ENCODE peak calls at places on chromosome 22, in seven cellular contexts. One of them, this sample, is unnamed.

GRCh38 chr22:33875316-33875715 is 45.0 kb downstream of the LARGE1 start:
- DNase-seq in H54: no peak
- DNase-seq in HCT116: no peak
- DNase-seq in transverse colon: no peak
- DNase-seq in heart left ventricle: no peak
- DNase-seq in NB4: no peak
- DNase-seq in body of pancreas: no peak
- DNase-seq in this sample: no peak

GRCh38 chr22:48253573-48253972 is 1491.1 kb downstream of the TBC1D22A start:
- DNase-seq in HCT116: no peak
- DNase-seq in NB4: no peak
- DNase-seq in transverse colon: no peak
- DNase-seq in H54: no peak
- DNase-seq in heart left ventricle: no peak
- DNase-seq in body of pancreas: no peak
- DNase-seq in this sample: no peak

GRCh38 chr22:24414523-24414922 is 12.9 kb upstream of the ADORA2A start:
- DNase-seq in body of pancreas: no peak
- DNase-seq in H54: no peak
- DNase-seq in NB4: no peak
- DNase-seq in heart left ventricle: peak
- DNase-seq in HCT116: no peak
- DNase-seq in transverse colon: no peak
- DNase-seq in this sample: no peak

GRCh38 chr22:29073618-29074275 is 912 bp downstream of the KREMEN1 start:
- DNase-seq in H54: no peak
- DNase-seq in heart left ventricle: peak
- DNase-seq in transverse colon: peak
- DNase-seq in NB4: peak
- DNase-seq in HCT116: no peak
- DNase-seq in body of pancreas: peak
- DNase-seq in this sample: peak

GRCh38 chr22:46173152-46173551 is 22.8 kb downstream of the PPARA start:
- DNase-seq in H54: no peak
- DNase-seq in HCT116: no peak
- DNase-seq in heart left ventricle: no peak
- DNase-seq in body of pancreas: no peak
- DNase-seq in transverse colon: no peak
- DNase-seq in NB4: no peak
- DNase-seq in this sample: no peak

GRCh38 chr22:36182056-36182455 is 19.6 kb downstream of the APOL4 start:
- DNase-seq in heart left ventricle: no peak
- DNase-seq in NB4: no peak
- DNase-seq in HCT116: no peak
- DNase-seq in transverse colon: no peak
- DNase-seq in body of pancreas: no peak
- DNase-seq in H54: no peak
- DNase-seq in this sample: peak

GRCh38 chr22:28802595-28803087 is 2.3 kb upstream of the XBP1 start:
- DNase-seq in NB4: peak
- DNase-seq in body of pancreas: no peak
- DNase-seq in HCT116: no peak
- DNase-seq in heart left ventricle: no peak
- DNase-seq in H54: no peak
- DNase-seq in transverse colon: no peak
- DNase-seq in this sample: peak

GRCh38 chr22:32765117-32765618 is 36.3 kb upstream of the TIMP3 start:
- DNase-seq in H54: no peak
- DNase-seq in body of pancreas: no peak
- DNase-seq in HCT116: no peak
- DNase-seq in heart left ventricle: no peak
- DNase-seq in transverse colon: no peak
- DNase-seq in NB4: no peak
- DNase-seq in this sample: no peak

GRCh38 chr22:39351689-39352214 is 2.0 kb downstream of the SYNGR1 start:
- DNase-seq in HCT116: no peak
- DNase-seq in H54: no peak
- DNase-seq in NB4: peak
- DNase-seq in transverse colon: no peak
- DNase-seq in body of pancreas: no peak
- DNase-seq in heart left ventricle: no peak
- DNase-seq in this sample: no peak

GRCh38 chr22:46390105-46390651 is 54.7 kb downstream of the TRMU start:
- DNase-seq in transverse colon: no peak
- DNase-seq in body of pancreas: no peak
- DNase-seq in H54: no peak
- DNase-seq in NB4: no peak
- DNase-seq in HCT116: no peak
- DNase-seq in heart left ventricle: no peak
- DNase-seq in this sample: no peak

GRCh38 chr22:17772963-17773605 is 1.2 kb downstream of the BID start:
- DNase-seq in NB4: peak
- DNase-seq in body of pancreas: no peak
- DNase-seq in heart left ventricle: no peak
- DNase-seq in transverse colon: no peak
- DNase-seq in H54: peak
- DNase-seq in HCT116: no peak
- DNase-seq in this sample: no peak

GRCh38 chr22:28813772-28814518 is 13.6 kb upstream of the XBP1 start:
- DNase-seq in NB4: peak
- DNase-seq in body of pancreas: peak
- DNase-seq in HCT116: no peak
- DNase-seq in H54: no peak
- DNase-seq in transverse colon: peak
- DNase-seq in heart left ventricle: no peak
- DNase-seq in this sample: no peak

GRCh38 chr22:46104170-46104880 is 46.0 kb upstream of the PPARA start:
- DNase-seq in transverse colon: no peak
- DNase-seq in body of pancreas: peak
- DNase-seq in NB4: no peak
- DNase-seq in H54: no peak
- DNase-seq in HCT116: no peak
- DNase-seq in heart left ventricle: peak
- DNase-seq in this sample: no peak

GRCh38 chr22:17429516-17429915 is 60.3 kb downstream of the CECR2 start:
- DNase-seq in transverse colon: no peak
- DNase-seq in heart left ventricle: no peak
- DNase-seq in H54: no peak
- DNase-seq in body of pancreas: no peak
- DNase-seq in NB4: peak
- DNase-seq in HCT116: no peak
- DNase-seq in this sample: no peak

DNA sequence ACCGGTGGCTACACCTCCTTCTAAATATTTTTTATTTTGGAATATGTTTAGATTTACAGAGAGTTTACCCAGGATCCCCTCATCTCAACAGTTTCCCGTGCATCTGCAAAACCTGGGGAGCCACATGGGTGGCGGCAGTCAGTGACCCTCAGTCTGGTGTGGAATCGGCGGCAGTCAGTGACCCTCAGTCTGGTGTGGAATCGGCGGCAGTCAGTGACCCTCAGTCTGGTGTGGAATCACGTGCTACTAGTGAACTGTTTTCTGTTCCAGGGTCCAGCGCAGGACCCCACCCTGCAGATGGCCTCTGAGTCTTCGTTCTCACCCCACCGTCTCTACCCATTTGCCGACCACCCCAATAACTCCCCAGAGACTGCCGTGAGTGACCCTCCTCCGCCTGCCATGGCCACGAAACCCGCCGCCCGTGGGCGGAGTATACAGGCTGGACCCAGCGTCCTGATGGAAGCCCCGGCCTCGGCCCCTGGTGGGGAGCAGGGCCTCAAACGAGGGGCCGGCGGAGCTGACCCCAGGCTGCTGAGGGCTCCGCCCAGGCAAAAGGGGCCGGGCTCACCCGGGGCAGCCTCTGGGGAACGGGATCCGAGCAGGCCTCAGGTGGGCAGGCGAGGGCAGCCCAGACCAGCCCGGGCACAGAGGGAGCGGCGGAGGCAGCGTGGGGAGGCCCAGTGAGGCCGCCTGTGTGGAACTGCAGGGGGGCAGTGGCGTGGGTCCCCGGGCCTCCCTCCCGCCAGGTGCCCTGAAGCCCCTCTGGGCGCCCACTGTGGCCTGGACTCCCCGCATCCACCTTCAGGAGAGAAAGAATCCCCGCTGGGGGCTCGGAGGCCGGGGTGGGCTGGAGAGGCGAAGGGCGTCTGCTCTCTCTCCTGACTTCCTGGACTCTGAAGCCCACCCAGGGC is 2.5 kb downstream of the IL17REL start:
- DNase-seq in NB4: no peak
- DNase-seq in body of pancreas: peak
- DNase-seq in heart left ventricle: no peak
- DNase-seq in H54: no peak
- DNase-seq in HCT116: no peak
- DNase-seq in transverse colon: peak
- DNase-seq in this sample: no peak
- TF ChIP-seq POLR2A in NB4: no peak
- TF ChIP-seq POLR2A in body of pancreas: no peak
- TF ChIP-seq POLR2A in heart left ventricle: no peak
- TF ChIP-seq POLR2A in H54: no peak
- TF ChIP-seq POLR2A in HCT116: no peak
- TF ChIP-seq POLR2A in transverse colon: no peak
- TF ChIP-seq POLR2A in this sample: no peak

DNA sequence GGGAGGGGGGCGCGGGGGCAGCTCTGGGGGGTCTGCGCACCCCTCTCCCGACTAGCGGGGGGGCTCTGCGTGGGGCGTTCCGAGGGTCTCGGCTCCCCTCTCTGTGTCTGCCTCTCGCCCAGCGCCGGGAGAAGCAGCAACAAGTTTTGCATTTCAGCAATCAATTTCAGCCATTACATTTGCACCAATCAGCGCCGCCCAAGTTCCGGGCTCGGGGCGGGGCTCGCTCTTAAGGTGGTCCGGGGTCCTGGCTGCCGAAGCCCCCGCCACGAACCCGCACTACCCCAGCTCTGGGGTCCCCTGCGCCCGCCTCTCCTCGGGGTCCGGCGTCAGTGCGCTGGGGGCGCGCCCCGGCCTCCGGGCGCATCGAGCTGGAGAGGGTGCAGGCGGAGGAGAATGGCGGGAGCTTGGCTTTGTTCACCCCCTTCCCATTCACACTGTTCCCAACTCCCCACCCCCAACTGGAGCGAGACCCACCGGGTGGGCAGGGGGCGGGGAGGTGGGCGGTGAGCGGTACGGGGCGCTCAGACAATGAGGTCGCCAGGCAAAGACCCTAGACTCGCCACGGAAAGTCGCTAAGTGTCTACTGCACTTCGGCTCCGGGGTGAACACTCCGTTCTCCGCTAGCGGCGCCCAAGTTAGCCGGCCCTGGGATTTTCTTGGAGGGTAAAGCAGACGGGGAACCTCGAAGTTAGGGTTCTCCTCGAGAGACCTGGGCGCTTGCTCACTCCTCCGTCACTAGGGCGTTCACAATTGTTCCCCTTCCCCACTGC is at the start of gene MN1:
- DNase-seq in transverse colon: peak
- DNase-seq in heart left ventricle: no peak
- DNase-seq in H54: peak
- DNase-seq in NB4: no peak
- DNase-seq in body of pancreas: peak
- DNase-seq in HCT116: no peak
- DNase-seq in this sample: no peak
- TF ChIP-seq POLR2A in transverse colon: no peak
- TF ChIP-seq POLR2A in heart left ventricle: no peak
- TF ChIP-seq POLR2A in H54: no peak
- TF ChIP-seq POLR2A in NB4: no peak
- TF ChIP-seq POLR2A in body of pancreas: no peak
- TF ChIP-seq POLR2A in HCT116: no peak
- TF ChIP-seq POLR2A in this sample: no peak

DNA sequence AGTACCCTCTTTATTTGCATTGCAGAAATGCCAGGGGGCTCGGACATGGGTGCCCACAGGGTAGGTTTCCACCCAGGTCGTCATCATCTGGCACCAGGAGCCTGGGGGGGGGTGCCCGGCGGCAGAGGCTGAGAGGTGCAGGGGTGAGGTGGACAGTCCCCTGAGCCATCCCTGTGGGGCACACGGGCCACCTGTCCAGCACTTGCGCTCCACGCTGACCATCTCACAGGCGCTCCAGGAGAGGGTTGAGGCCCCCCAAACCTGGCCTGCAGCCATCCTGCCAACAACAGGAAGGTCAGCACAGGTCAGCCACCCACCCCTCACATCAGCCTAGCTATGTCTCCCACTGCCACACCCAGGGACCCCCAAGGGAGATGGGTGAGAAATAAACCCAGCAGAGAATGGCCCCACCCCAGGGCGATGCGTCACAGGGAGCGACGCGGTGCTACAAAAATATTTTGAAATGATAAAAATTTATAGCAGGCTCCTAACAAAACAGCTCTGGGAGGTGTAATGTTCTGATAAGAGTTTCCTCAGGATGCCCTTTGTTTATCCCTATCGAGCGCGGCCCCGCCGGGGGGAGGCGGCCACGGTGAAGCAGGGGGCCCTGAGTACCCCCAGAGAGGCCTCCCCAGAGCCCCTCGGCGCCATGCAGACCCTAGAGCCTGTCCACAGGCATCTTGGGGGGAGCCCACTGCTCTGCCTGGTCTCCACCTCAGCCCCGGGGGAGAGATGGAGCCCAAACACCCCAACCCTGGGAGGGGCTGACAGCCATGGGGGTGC is 21.0 kb upstream of the GNB1L start:
- DNase-seq in HCT116: no peak
- DNase-seq in NB4: no peak
- DNase-seq in H54: no peak
- DNase-seq in heart left ventricle: peak
- DNase-seq in transverse colon: no peak
- DNase-seq in body of pancreas: peak
- DNase-seq in this sample: no peak
- TF ChIP-seq POLR2A in HCT116: no peak
- TF ChIP-seq POLR2A in NB4: no peak
- TF ChIP-seq POLR2A in H54: no peak
- TF ChIP-seq POLR2A in heart left ventricle: no peak
- TF ChIP-seq POLR2A in transverse colon: no peak
- TF ChIP-seq POLR2A in body of pancreas: no peak
- TF ChIP-seq POLR2A in this sample: no peak

GRCh38 chr22:23263651-23264555 is 83.6 kb downstream of the BCR start:
- DNase-seq in heart left ventricle: no peak
- DNase-seq in H54: no peak
- DNase-seq in transverse colon: peak
- DNase-seq in HCT116: no peak
- DNase-seq in NB4: peak
- DNase-seq in body of pancreas: no peak
- DNase-seq in this sample: no peak
- TF ChIP-seq POLR2A in heart left ventricle: no peak
- TF ChIP-seq POLR2A in H54: no peak
- TF ChIP-seq POLR2A in transverse colon: no peak
- TF ChIP-seq POLR2A in HCT116: no peak
- TF ChIP-seq POLR2A in NB4: no peak
- TF ChIP-seq POLR2A in body of pancreas: no peak
- TF ChIP-seq POLR2A in this sample: no peak

GRCh38 chr22:20495861-20496681 is 476 bp upstream of the KLHL22 start:
- DNase-seq in H54: peak
- DNase-seq in NB4: peak
- DNase-seq in HCT116: peak
- DNase-seq in heart left ventricle: peak
- DNase-seq in transverse colon: peak
- DNase-seq in body of pancreas: peak
- DNase-seq in this sample: peak
- TF ChIP-seq POLR2A in H54: peak
- TF ChIP-seq POLR2A in NB4: no peak
- TF ChIP-seq POLR2A in HCT116: peak
- TF ChIP-seq POLR2A in heart left ventricle: peak
- TF ChIP-seq POLR2A in transverse colon: peak
- TF ChIP-seq POLR2A in body of pancreas: peak
- TF ChIP-seq POLR2A in this sample: peak

GRCh38 chr22:42994917-42995562 is 19.9 kb downstream of the PACSIN2 start:
- DNase-seq in NB4: peak
- DNase-seq in transverse colon: peak
- DNase-seq in H54: no peak
- DNase-seq in heart left ventricle: no peak
- DNase-seq in HCT116: no peak
- DNase-seq in body of pancreas: peak
- DNase-seq in this sample: peak
- TF ChIP-seq POLR2A in NB4: no peak
- TF ChIP-seq POLR2A in transverse colon: peak
- TF ChIP-seq POLR2A in H54: no peak
- TF ChIP-seq POLR2A in heart left ventricle: peak
- TF ChIP-seq POLR2A in HCT116: no peak
- TF ChIP-seq POLR2A in body of pancreas: peak
- TF ChIP-seq POLR2A in this sample: no peak

This sample was measured in erythroblast.